ENCODE peak calls at places on chromosome 13, in six cellular contexts. P, G, C, E, H and B are unnamed samples.

GRCh38 chr13:73542446-73542845 is 483.6 kb downstream of the KLF5 start:
- DNase-seq in P (no peak), G (no peak), C (no peak), E (no peak), H (no peak), B (no peak)

GRCh38 chr13:28376604-28377003 is 118.3 kb downstream of the FLT1 start:
- DNase-seq in P (no peak), G (no peak), C (no peak), E (no peak), H (no peak), B (no peak)

GRCh38 chr13:69292789-69293425 is 814.7 kb upstream of the ATXN8OS start:
- DNase-seq in P (no peak), G (no peak), C (no peak), E (no peak), H (no peak), B (no peak)

GRCh38 chr13:23850134-23850533 is 39.1 kb downstream of the MIPEP start:
- DNase-seq in P (no peak), G (no peak), C (no peak), E (no peak), H (no peak), B (no peak)

GRCh38 chr13:97653741-97654140 is 219.8 kb downstream of the RAP2A start:
- DNase-seq in P (no peak), G (peak), C (no peak), E (no peak), H (no peak), B (no peak)

GRCh38 chr13:25503856-25504255 is 132.1 kb downstream of the ATP8A2 start:
- DNase-seq in P (no peak), G (no peak), C (no peak), E (no peak), H (no peak), B (no peak)

GRCh38 chr13:85651440-85651839 is 147.8 kb downstream of the SLITRK6 start:
- DNase-seq in P (no peak), G (peak), C (no peak), E (peak), H (no peak), B (no peak)

GRCh38 chr13:33624740-33625139 is 193.2 kb upstream of the RFC3 start:
- DNase-seq in P (no peak), G (no peak), C (no peak), E (no peak), H (no peak), B (no peak)

GRCh38 chr13:20553309-20553708 is 13.6 kb upstream of the IFT88 start:
- DNase-seq in P (no peak), G (no peak), C (no peak), E (no peak), H (no peak), B (no peak)

GRCh38 chr13:35927554-35927953 is 203.6 kb downstream of the DCLK1 start:
- DNase-seq in P (no peak), G (peak), C (no peak), E (peak), H (peak), B (no peak)

GRCh38 chr13:78185700-78186099 is 267.1 kb upstream of the EDNRB start:
- DNase-seq in P (no peak), G (no peak), C (no peak), E (no peak), H (no peak), B (no peak)

GRCh38 chr13:70708744-70709143 is 600.5 kb upstream of the KLHL1 start:
- DNase-seq in P (no peak), G (no peak), C (no peak), E (no peak), H (no peak), B (no peak)

GRCh38 chr13:100987993-100988392 is 313.4 kb upstream of the TMTC4 start:
- DNase-seq in P (peak), G (peak), C (no peak), E (peak), H (peak), B (peak)

GRCh38 chr13:27120811-27121210 is 50.8 kb downstream of the USP12 start:
- DNase-seq in P (no peak), G (peak), C (no peak), E (no peak), H (peak), B (no peak)

GRCh38 chr13:36736119-36736726 is 62.4 kb downstream of the SERTM1 start:
- DNase-seq in P (no peak), G (peak), C (no peak), E (peak), H (peak), B (peak)

GRCh38 chr13:24035411-24035810 is 125.1 kb upstream of the SPATA13 start:
- DNase-seq in P (no peak), G (no peak), C (no peak), E (no peak), H (no peak), B (no peak)

GRCh38 chr13:98775844-98776598 is 23.5 kb upstream of the SLC15A1 start:
- DNase-seq in P (no peak), G (peak), C (no peak), E (peak), H (peak), B (no peak)

GRCh38 chr13:79548886-79549285 is 67.9 kb downstream of the NDFIP2 start:
- DNase-seq in P (no peak), G (peak), C (no peak), E (peak), H (peak), B (no peak)

GRCh38 chr13:97127842-97128241 is 94.3 kb upstream of the MBNL2 start:
- DNase-seq in P (no peak), G (no peak), C (no peak), E (peak), H (peak), B (no peak)

GRCh38 chr13:21800847-21801616 is 130.2 kb downstream of the FGF9 start:
- DNase-seq in P (no peak), G (peak), C (no peak), E (no peak), H (no peak), B (no peak)

GRCh38 chr13:48496796-48497195 is 36.1 kb downstream of the RCBTB2 start:
- DNase-seq in P (no peak), G (no peak), C (no peak), E (no peak), H (no peak), B (no peak)

GRCh38 chr13:49760555-49760954 is 31.9 kb downstream of the KPNA3 start:
- DNase-seq in P (no peak), G (no peak), C (no peak), E (no peak), H (no peak), B (no peak)

GRCh38 chr13:26133851-26134250 is 82.0 kb upstream of the SHISA2 start:
- DNase-seq in P (no peak), G (no peak), C (no peak), E (no peak), H (peak), B (no peak)

GRCh38 chr13:30725331-30726085 is 9.8 kb upstream of the ALOX5AP start:
- DNase-seq in P (no peak), G (peak), C (no peak), E (no peak), H (no peak), B (no peak)

GRCh38 chr13:98450495-98451167 is 126.3 kb downstream of the STK24 start:
- DNase-seq in P (no peak), G (no peak), C (no peak), E (peak), H (peak), B (no peak)

GRCh38 chr13:25652764-25653163 is 281.0 kb downstream of the ATP8A2 start:
- DNase-seq in P (no peak), G (no peak), C (no peak), E (no peak), H (peak), B (no peak)

GRCh38 chr13:51259359-51259645 is 37.1 kb downstream of the FAM124A start:
- DNase-seq in P (no peak), G (no peak), C (no peak), E (no peak), H (no peak), B (no peak)
- H2BK15ac ChIP-seq in P (no peak), G (no peak), C (no peak), E (no peak), H (no peak), B (no peak)

GRCh38 chr13:114121496-114122466 is 10.6 kb downstream of the RASA3 start:
- DNase-seq in P (no peak), G (no peak), C (no peak), E (peak), H (no peak), B (no peak)
- H2BK15ac ChIP-seq in P (no peak), G (no peak), C (peak), E (no peak), H (no peak), B (peak)

DNA sequence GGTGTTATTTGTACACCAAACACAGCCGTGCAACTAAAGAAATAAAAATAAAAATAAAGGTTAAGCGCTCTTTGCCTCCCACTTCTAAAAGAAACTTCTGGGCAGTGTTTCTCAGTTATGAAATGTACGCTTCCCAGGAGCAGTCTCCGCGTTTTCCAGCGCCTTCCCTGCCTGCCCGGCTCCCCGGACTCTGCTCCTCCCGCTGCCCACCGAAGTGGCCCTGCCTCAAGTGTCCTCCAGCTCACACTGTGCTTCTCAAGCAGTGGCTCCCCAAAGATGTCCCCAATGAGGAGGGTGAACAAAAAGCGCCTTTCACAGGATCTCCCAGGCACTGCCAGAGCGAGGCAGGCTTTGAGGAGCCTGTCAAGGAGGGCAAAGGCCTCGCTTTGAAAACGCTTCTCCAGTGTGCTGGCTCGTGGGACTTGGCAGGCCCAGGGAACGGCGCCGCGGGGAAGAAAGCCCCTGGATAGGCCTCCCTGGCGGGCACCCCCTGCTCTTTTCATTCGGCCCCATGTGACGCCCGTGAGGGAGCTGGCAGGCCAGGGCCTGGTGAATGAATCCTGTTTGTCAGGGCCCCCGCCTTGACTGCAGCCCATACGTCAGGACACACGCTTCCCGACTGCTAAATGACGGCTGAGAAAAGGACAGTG is 187.1 kb downstream of the FOXO1 start:
- DNase-seq in P (no peak), G (no peak), C (no peak), E (no peak), H (no peak), B (no peak)
- H2BK15ac ChIP-seq in P (no peak), G (no peak), C (no peak), E (no peak), H (no peak), B (peak)

GRCh38 chr13:66795636-66796035 is 434.5 kb downstream of the PCDH9 start:
- DNase-seq in P (no peak), G (no peak), C (no peak), E (no peak), H (no peak), B (no peak)
- H2BK15ac ChIP-seq in P (no peak), G (no peak), C (no peak), E (no peak), H (no peak), B (no peak)

GRCh38 chr13:81606074-81606473 is 1265.1 kb upstream of the SPRY2 start:
- DNase-seq in P (no peak), G (no peak), C (no peak), E (no peak), H (no peak), B (no peak)
- H2BK15ac ChIP-seq in P (no peak), G (no peak), C (no peak), E (no peak), H (no peak), B (no peak)

DNA sequence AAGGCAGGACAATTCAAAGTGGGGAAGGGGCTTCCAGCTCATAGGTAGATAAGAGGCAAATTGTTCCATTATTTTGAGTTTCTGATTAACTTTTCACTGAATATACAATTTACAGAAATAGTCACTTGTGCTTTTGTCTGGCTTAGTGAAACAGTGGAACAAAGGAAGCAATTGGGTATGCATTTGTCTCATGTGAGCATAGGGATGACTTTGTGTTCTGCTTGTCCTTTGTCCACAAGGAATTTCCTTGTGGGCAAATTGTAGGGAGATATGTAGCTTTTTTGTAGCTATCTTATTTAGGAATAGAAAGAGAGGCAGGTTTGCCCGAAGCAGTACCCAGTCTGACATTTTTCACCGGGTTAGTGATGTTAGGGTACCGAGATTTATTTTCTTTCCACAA is 1224.8 kb downstream of the SLITRK1 start:
- DNase-seq in P (no peak), G (no peak), C (no peak), E (no peak), H (no peak), B (no peak)
- H2BK15ac ChIP-seq in P (no peak), G (no peak), C (no peak), E (no peak), H (no peak), B (no peak)